ENCODE peak calls at places on chromosomes 5 and 9, in four cellular contexts. V is heart right ventricle, I is RKO, O is sigmoid colon. Y is an unnamed sample.

GRCh38 chr9:482736-483135 is 268.1 kb downstream of the DOCK8 start:
- DNase-seq in I (no peak), O (no peak), V (no peak), Y (no peak)

GRCh38 chr5:33675958-33676464 is 215.8 kb downstream of the ADAMTS12 start:
- DNase-seq in I (no peak), V (no peak), O (no peak), Y (no peak)

GRCh38 chr5:97231025-97231636 is 48.1 kb upstream of the RIOK2 start:
- DNase-seq in V (peak), I (peak), O (peak), Y (peak)

GRCh38 chr5:150582281-150582791 is 58.1 kb upstream of the SYNPO start:
- DNase-seq in O (peak), V (no peak), I (no peak), Y (no peak)

GRCh38 chr5:134447815-134448520 is 36.3 kb upstream of the CDKN2AIPNL start:
- DNase-seq in I (no peak), O (peak), V (no peak), Y (no peak)

GRCh38 chr9:132670816-132671371 is 630 bp downstream of the GTF3C4 start:
- DNase-seq in O (peak), I (peak), V (peak), Y (no peak)

GRCh38 chr5:38023353-38023752 is 183.5 kb upstream of the GDNF start:
- DNase-seq in I (no peak), V (no peak), O (no peak), Y (no peak)

GRCh38 chr9:121399883-121400607 is 30.0 kb upstream of the STOM start:
- DNase-seq in V (peak), I (peak), O (no peak), Y (no peak)

GRCh38 chr5:181063514-181063913 is 23.4 kb downstream of the BTNL9 start:
- DNase-seq in O (no peak), V (no peak), I (peak), Y (no peak)

GRCh38 chr9:135968083-135968476 is 6.9 kb upstream of the UBAC1 start:
- DNase-seq in O (no peak), V (no peak), I (no peak), Y (no peak)

GRCh38 chr9:79858509-79858908 is 286.7 kb downstream of the TLE4 start:
- DNase-seq in V (no peak), I (no peak), O (no peak), Y (peak)

GRCh38 chr9:36928670-36929349 is 105.3 kb downstream of the PAX5 start:
- DNase-seq in V (no peak), O (no peak), I (peak), Y (no peak)

GRCh38 chr5:11903614-11904269 is 504 bp downstream of the CTNND2 start:
- DNase-seq in V (no peak), O (no peak), I (no peak), Y (no peak)

GRCh38 chr5:142342128-142342981 is 17.5 kb upstream of the SPRY4 start:
- DNase-seq in O (no peak), V (no peak), I (peak), Y (peak)

Y was measured in adrenal gland.